ENCODE peak calls at places on chromosomes 11 and 22, in six cellular contexts. U, V, P, D, M and C are unnamed samples.

GRCh38 chr11:27485930-27486773 is 13.6 kb upstream of the LGR4 start:
- DNase-seq in P (no peak), D (peak), U (no peak), V (no peak), M (peak), C (no peak)

GRCh38 chr11:44417756-44418437 is 108.0 kb upstream of the ALX4 start:
- DNase-seq in P (no peak), U (no peak), D (no peak), M (no peak), V (no peak), C (no peak)

GRCh38 chr11:85863855-85864254 is 8.7 kb downstream of the CCDC83 start:
- DNase-seq in P (no peak), U (no peak), D (no peak), M (no peak), V (no peak), C (no peak)

GRCh38 chr22:40325315-40325714 is 21.0 kb upstream of the ADSL start:
- DNase-seq in U (no peak), V (no peak), P (no peak), D (no peak), M (no peak), C (no peak)

GRCh38 chr22:35323305-35323704 is 23.6 kb downstream of the TOM1 start:
- DNase-seq in U (no peak), P (no peak), V (no peak), D (no peak), M (no peak), C (no peak)

GRCh38 chr22:19942071-19942885 is 660 bp upstream of the TXNRD2 start:
- DNase-seq in M (peak), U (peak), D (peak), V (peak), P (no peak), C (no peak)

GRCh38 chr11:119728226-119728626 is 774 bp downstream of the NECTIN1 start:
- DNase-seq in M (no peak), P (no peak), V (no peak), D (peak), U (no peak), C (no peak)

GRCh38 chr22:38467904-38468760 is at the start of gene KDELR3:
- DNase-seq in D (peak), U (peak), P (no peak), M (peak), V (peak), C (peak)

GRCh38 chr11:45528435-45528834 is 137.0 kb downstream of the CHST1 start:
- DNase-seq in D (no peak), U (no peak), M (no peak), P (no peak), V (no peak), C (no peak)

GRCh38 chr11:296976-297665 is 2.2 kb downstream of the IFITM5 start:
- DNase-seq in V (peak), U (peak), D (no peak), M (no peak), P (no peak), C (no peak)

GRCh38 chr11:78072455-78072854 is 7.2 kb downstream of the NDUFC2 start:
- DNase-seq in P (no peak), D (no peak), M (no peak), U (no peak), V (no peak), C (no peak)

GRCh38 chr11:34351687-34352469 is 5.9 kb downstream of the ABTB2 start:
- DNase-seq in P (no peak), D (no peak), M (no peak), V (no peak), U (no peak), C (no peak)

GRCh38 chr11:134916421-134916820 is 504.4 kb upstream of the B3GAT1 start:
- DNase-seq in D (no peak), U (no peak), M (no peak), V (no peak), P (no peak), C (no peak)

GRCh38 chr22:19105867-19106802 is 16.1 kb downstream of the DGCR2 start:
- DNase-seq in M (no peak), V (no peak), P (no peak), U (no peak), D (peak), C (no peak)

GRCh38 chr11:116788534-116788933 is 711 bp upstream of the ZPR1 start:
- DNase-seq in P (no peak), U (no peak), M (no peak), V (no peak), D (no peak), C (no peak)